ENCODE peak calls at places on chromosome 13, in six cellular contexts. One of them, this sample, is unnamed.

GRCh38 chr13:113820813-113821651 is 42.8 kb downstream of the GAS6 start:
- DNase-seq in H54: peak; percentile 100
- DNase-seq in stomach: no peak
- DNase-seq in left lung: peak; percentile 67
- DNase-seq in activated CD4-positive, alpha-beta T cell treated with anti-CD3 and anti-CD28 coated beads, Interleukin-2, amount 10 ng/mL, durations not matched to agents 7 days and 5 days: no peak
- DNase-seq in stimulated activated CD4-positive, alpha-beta T cell treated with anti-CD3 and anti-CD28 coated beads, Interleukin-2, amount 100 ng/mL, for 48 hours: no peak
- DNase-seq in this sample: no peak

GRCh38 chr13:31797154-31797775 is 57.9 kb downstream of the RXFP2 start:
- DNase-seq in H54: peak; percentile 16
- DNase-seq in stomach: no peak
- DNase-seq in left lung: no peak
- DNase-seq in activated CD4-positive, alpha-beta T cell treated with anti-CD3 and anti-CD28 coated beads, Interleukin-2, amount 10 ng/mL, durations not matched to agents 7 days and 5 days: no peak
- DNase-seq in stimulated activated CD4-positive, alpha-beta T cell treated with anti-CD3 and anti-CD28 coated beads, Interleukin-2, amount 100 ng/mL, for 48 hours: no peak
- DNase-seq in this sample: peak; percentile 35

GRCh38 chr13:99303863-99304521 is 3.2 kb downstream of the GPR183 start:
- DNase-seq in H54: no peak
- DNase-seq in stomach: no peak
- DNase-seq in left lung: peak; percentile 57
- DNase-seq in activated CD4-positive, alpha-beta T cell treated with anti-CD3 and anti-CD28 coated beads, Interleukin-2, amount 10 ng/mL, durations not matched to agents 7 days and 5 days: peak; percentile 58
- DNase-seq in stimulated activated CD4-positive, alpha-beta T cell treated with anti-CD3 and anti-CD28 coated beads, Interleukin-2, amount 100 ng/mL, for 48 hours: no peak
- DNase-seq in this sample: no peak

GRCh38 chr13:74289130-74289529 is 154.9 kb upstream of the KLF12 start:
- DNase-seq in H54: no peak
- DNase-seq in stomach: no peak
- DNase-seq in left lung: no peak
- DNase-seq in activated CD4-positive, alpha-beta T cell treated with anti-CD3 and anti-CD28 coated beads, Interleukin-2, amount 10 ng/mL, durations not matched to agents 7 days and 5 days: no peak
- DNase-seq in stimulated activated CD4-positive, alpha-beta T cell treated with anti-CD3 and anti-CD28 coated beads, Interleukin-2, amount 100 ng/mL, for 48 hours: no peak
- DNase-seq in this sample: no peak

GRCh38 chr13:52011690-52012511 is at the start of gene ALG11:
- DNase-seq in H54: peak; percentile 84
- DNase-seq in stomach: peak; percentile 100
- DNase-seq in left lung: peak; percentile 99
- DNase-seq in activated CD4-positive, alpha-beta T cell treated with anti-CD3 and anti-CD28 coated beads, Interleukin-2, amount 10 ng/mL, durations not matched to agents 7 days and 5 days: peak; percentile 100
- DNase-seq in stimulated activated CD4-positive, alpha-beta T cell treated with anti-CD3 and anti-CD28 coated beads, Interleukin-2, amount 100 ng/mL, for 48 hours: peak; percentile 99
- DNase-seq in this sample: peak; percentile 90

GRCh38 chr13:38350114-38350617 is 515 bp downstream of the UFM1 start:
- DNase-seq in H54: peak; percentile 5
- DNase-seq in stomach: peak; percentile 74
- DNase-seq in left lung: peak; percentile 82
- DNase-seq in activated CD4-positive, alpha-beta T cell treated with anti-CD3 and anti-CD28 coated beads, Interleukin-2, amount 10 ng/mL, durations not matched to agents 7 days and 5 days: peak; percentile 53
- DNase-seq in stimulated activated CD4-positive, alpha-beta T cell treated with anti-CD3 and anti-CD28 coated beads, Interleukin-2, amount 100 ng/mL, for 48 hours: peak; percentile 27
- DNase-seq in this sample: no peak

GRCh38 chr13:110306340-110306959 is 507 bp downstream of the COL4A1 start:
- DNase-seq in H54: no peak
- DNase-seq in stomach: no peak
- DNase-seq in left lung: no peak
- DNase-seq in activated CD4-positive, alpha-beta T cell treated with anti-CD3 and anti-CD28 coated beads, Interleukin-2, amount 10 ng/mL, durations not matched to agents 7 days and 5 days: no peak
- DNase-seq in stimulated activated CD4-positive, alpha-beta T cell treated with anti-CD3 and anti-CD28 coated beads, Interleukin-2, amount 100 ng/mL, for 48 hours: no peak
- DNase-seq in this sample: no peak

GRCh38 chr13:106986033-106986484 is 418.1 kb upstream of the ARGLU1 start:
- DNase-seq in H54: no peak
- DNase-seq in stomach: no peak
- DNase-seq in left lung: no peak
- DNase-seq in activated CD4-positive, alpha-beta T cell treated with anti-CD3 and anti-CD28 coated beads, Interleukin-2, amount 10 ng/mL, durations not matched to agents 7 days and 5 days: no peak
- DNase-seq in stimulated activated CD4-positive, alpha-beta T cell treated with anti-CD3 and anti-CD28 coated beads, Interleukin-2, amount 100 ng/mL, for 48 hours: no peak
- DNase-seq in this sample: peak; percentile 1

GRCh38 chr13:90305796-90306195 is 1041.7 kb upstream of the MIR17HG start:
- DNase-seq in H54: no peak
- DNase-seq in stomach: no peak
- DNase-seq in left lung: no peak
- DNase-seq in activated CD4-positive, alpha-beta T cell treated with anti-CD3 and anti-CD28 coated beads, Interleukin-2, amount 10 ng/mL, durations not matched to agents 7 days and 5 days: no peak
- DNase-seq in stimulated activated CD4-positive, alpha-beta T cell treated with anti-CD3 and anti-CD28 coated beads, Interleukin-2, amount 100 ng/mL, for 48 hours: no peak
- DNase-seq in this sample: no peak

GRCh38 chr13:114002009-114002544 is 28.2 kb upstream of the C13orf46 start:
- DNase-seq in H54: no peak
- DNase-seq in stomach: peak; percentile 60
- DNase-seq in left lung: no peak
- DNase-seq in activated CD4-positive, alpha-beta T cell treated with anti-CD3 and anti-CD28 coated beads, Interleukin-2, amount 10 ng/mL, durations not matched to agents 7 days and 5 days: no peak
- DNase-seq in stimulated activated CD4-positive, alpha-beta T cell treated with anti-CD3 and anti-CD28 coated beads, Interleukin-2, amount 100 ng/mL, for 48 hours: no peak
- DNase-seq in this sample: no peak

GRCh38 chr13:110301606-110302131 is 5.3 kb downstream of the COL4A1 start:
- DNase-seq in H54: no peak
- DNase-seq in stomach: no peak
- DNase-seq in left lung: no peak
- DNase-seq in activated CD4-positive, alpha-beta T cell treated with anti-CD3 and anti-CD28 coated beads, Interleukin-2, amount 10 ng/mL, durations not matched to agents 7 days and 5 days: no peak
- DNase-seq in stimulated activated CD4-positive, alpha-beta T cell treated with anti-CD3 and anti-CD28 coated beads, Interleukin-2, amount 100 ng/mL, for 48 hours: no peak
- DNase-seq in this sample: no peak

GRCh38 chr13:61391426-61391825 is 24.2 kb downstream of the PCDH20 start:
- DNase-seq in H54: no peak
- DNase-seq in stomach: no peak
- DNase-seq in left lung: no peak
- DNase-seq in activated CD4-positive, alpha-beta T cell treated with anti-CD3 and anti-CD28 coated beads, Interleukin-2, amount 10 ng/mL, durations not matched to agents 7 days and 5 days: no peak
- DNase-seq in stimulated activated CD4-positive, alpha-beta T cell treated with anti-CD3 and anti-CD28 coated beads, Interleukin-2, amount 100 ng/mL, for 48 hours: no peak
- DNase-seq in this sample: no peak

GRCh38 chr13:64529874-64530485 is 2700.2 kb downstream of the PCDH9 start:
- DNase-seq in H54: no peak
- DNase-seq in stomach: no peak
- DNase-seq in left lung: no peak
- DNase-seq in activated CD4-positive, alpha-beta T cell treated with anti-CD3 and anti-CD28 coated beads, Interleukin-2, amount 10 ng/mL, durations not matched to agents 7 days and 5 days: no peak
- DNase-seq in stimulated activated CD4-positive, alpha-beta T cell treated with anti-CD3 and anti-CD28 coated beads, Interleukin-2, amount 100 ng/mL, for 48 hours: no peak
- DNase-seq in this sample: no peak

GRCh38 chr13:36975172-36975571 is 24.0 kb downstream of the ALG5 start:
- DNase-seq in H54: no peak
- DNase-seq in stomach: no peak
- DNase-seq in left lung: no peak
- DNase-seq in activated CD4-positive, alpha-beta T cell treated with anti-CD3 and anti-CD28 coated beads, Interleukin-2, amount 10 ng/mL, durations not matched to agents 7 days and 5 days: peak; percentile 16
- DNase-seq in stimulated activated CD4-positive, alpha-beta T cell treated with anti-CD3 and anti-CD28 coated beads, Interleukin-2, amount 100 ng/mL, for 48 hours: no peak
- DNase-seq in this sample: peak; percentile 49

GRCh38 chr13:96052655-96053002 is 572 bp downstream of the UGGT2 start:
- DNase-seq in H54: peak; percentile 30
- DNase-seq in stomach: no peak
- DNase-seq in left lung: no peak
- DNase-seq in activated CD4-positive, alpha-beta T cell treated with anti-CD3 and anti-CD28 coated beads, Interleukin-2, amount 10 ng/mL, durations not matched to agents 7 days and 5 days: no peak
- DNase-seq in stimulated activated CD4-positive, alpha-beta T cell treated with anti-CD3 and anti-CD28 coated beads, Interleukin-2, amount 100 ng/mL, for 48 hours: no peak
- DNase-seq in this sample: peak; percentile 27

GRCh38 chr13:50318887-50319286 is 303.6 kb downstream of the KCNRG start:
- DNase-seq in H54: no peak
- DNase-seq in stomach: no peak
- DNase-seq in left lung: no peak
- DNase-seq in activated CD4-positive, alpha-beta T cell treated with anti-CD3 and anti-CD28 coated beads, Interleukin-2, amount 10 ng/mL, durations not matched to agents 7 days and 5 days: no peak
- DNase-seq in stimulated activated CD4-positive, alpha-beta T cell treated with anti-CD3 and anti-CD28 coated beads, Interleukin-2, amount 100 ng/mL, for 48 hours: no peak
- DNase-seq in this sample: no peak

GRCh38 chr13:28622286-28622685 is 36.6 kb upstream of the POMP start:
- DNase-seq in H54: no peak
- DNase-seq in stomach: peak; percentile 27
- DNase-seq in left lung: peak; percentile 79
- DNase-seq in activated CD4-positive, alpha-beta T cell treated with anti-CD3 and anti-CD28 coated beads, Interleukin-2, amount 10 ng/mL, durations not matched to agents 7 days and 5 days: no peak
- DNase-seq in stimulated activated CD4-positive, alpha-beta T cell treated with anti-CD3 and anti-CD28 coated beads, Interleukin-2, amount 100 ng/mL, for 48 hours: no peak
- DNase-seq in this sample: no peak

GRCh38 chr13:59991395-59991794 is 172.3 kb downstream of the DIAPH3 start:
- DNase-seq in H54: no peak
- DNase-seq in stomach: no peak
- DNase-seq in left lung: no peak
- DNase-seq in activated CD4-positive, alpha-beta T cell treated with anti-CD3 and anti-CD28 coated beads, Interleukin-2, amount 10 ng/mL, durations not matched to agents 7 days and 5 days: no peak
- DNase-seq in stimulated activated CD4-positive, alpha-beta T cell treated with anti-CD3 and anti-CD28 coated beads, Interleukin-2, amount 100 ng/mL, for 48 hours: no peak
- DNase-seq in this sample: no peak

GRCh38 chr13:44734204-44734707 is 158.1 kb upstream of the TSC22D1 start:
- DNase-seq in H54: no peak
- DNase-seq in stomach: peak; percentile 91
- DNase-seq in left lung: peak; percentile 63
- DNase-seq in activated CD4-positive, alpha-beta T cell treated with anti-CD3 and anti-CD28 coated beads, Interleukin-2, amount 10 ng/mL, durations not matched to agents 7 days and 5 days: no peak
- DNase-seq in stimulated activated CD4-positive, alpha-beta T cell treated with anti-CD3 and anti-CD28 coated beads, Interleukin-2, amount 100 ng/mL, for 48 hours: no peak
- DNase-seq in this sample: no peak

GRCh38 chr13:107266657-107267056 is 698.7 kb upstream of the ARGLU1 start:
- DNase-seq in H54: no peak
- DNase-seq in stomach: no peak
- DNase-seq in left lung: no peak
- DNase-seq in activated CD4-positive, alpha-beta T cell treated with anti-CD3 and anti-CD28 coated beads, Interleukin-2, amount 10 ng/mL, durations not matched to agents 7 days and 5 days: no peak
- DNase-seq in stimulated activated CD4-positive, alpha-beta T cell treated with anti-CD3 and anti-CD28 coated beads, Interleukin-2, amount 100 ng/mL, for 48 hours: no peak
- DNase-seq in this sample: no peak

GRCh38 chr13:83450586-83450985 is 431.7 kb downstream of the SLITRK1 start:
- DNase-seq in H54: no peak
- DNase-seq in stomach: no peak
- DNase-seq in left lung: no peak
- DNase-seq in activated CD4-positive, alpha-beta T cell treated with anti-CD3 and anti-CD28 coated beads, Interleukin-2, amount 10 ng/mL, durations not matched to agents 7 days and 5 days: no peak
- DNase-seq in stimulated activated CD4-positive, alpha-beta T cell treated with anti-CD3 and anti-CD28 coated beads, Interleukin-2, amount 100 ng/mL, for 48 hours: no peak
- DNase-seq in this sample: no peak

GRCh38 chr13:100525453-100526298 is 62.9 kb downstream of the GGACT start:
- DNase-seq in H54: no peak
- DNase-seq in stomach: no peak
- DNase-seq in left lung: no peak
- DNase-seq in activated CD4-positive, alpha-beta T cell treated with anti-CD3 and anti-CD28 coated beads, Interleukin-2, amount 10 ng/mL, durations not matched to agents 7 days and 5 days: no peak
- DNase-seq in stimulated activated CD4-positive, alpha-beta T cell treated with anti-CD3 and anti-CD28 coated beads, Interleukin-2, amount 100 ng/mL, for 48 hours: no peak
- DNase-seq in this sample: no peak

GRCh38 chr13:110200276-110200675 is 106.7 kb downstream of the COL4A1 start:
- DNase-seq in H54: no peak
- DNase-seq in stomach: no peak
- DNase-seq in left lung: no peak
- DNase-seq in activated CD4-positive, alpha-beta T cell treated with anti-CD3 and anti-CD28 coated beads, Interleukin-2, amount 10 ng/mL, durations not matched to agents 7 days and 5 days: no peak
- DNase-seq in stimulated activated CD4-positive, alpha-beta T cell treated with anti-CD3 and anti-CD28 coated beads, Interleukin-2, amount 100 ng/mL, for 48 hours: no peak
- DNase-seq in this sample: no peak

GRCh38 chr13:51156666-51157065 is 45.6 kb upstream of the C13orf42 start:
- DNase-seq in H54: no peak
- DNase-seq in stomach: no peak
- DNase-seq in left lung: no peak
- DNase-seq in activated CD4-positive, alpha-beta T cell treated with anti-CD3 and anti-CD28 coated beads, Interleukin-2, amount 10 ng/mL, durations not matched to agents 7 days and 5 days: no peak
- DNase-seq in stimulated activated CD4-positive, alpha-beta T cell treated with anti-CD3 and anti-CD28 coated beads, Interleukin-2, amount 100 ng/mL, for 48 hours: no peak
- DNase-seq in this sample: no peak

GRCh38 chr13:73767191-73767741 is 366.9 kb downstream of the KLF12 start:
- DNase-seq in H54: no peak
- DNase-seq in stomach: no peak
- DNase-seq in left lung: no peak
- DNase-seq in activated CD4-positive, alpha-beta T cell treated with anti-CD3 and anti-CD28 coated beads, Interleukin-2, amount 10 ng/mL, durations not matched to agents 7 days and 5 days: no peak
- DNase-seq in stimulated activated CD4-positive, alpha-beta T cell treated with anti-CD3 and anti-CD28 coated beads, Interleukin-2, amount 100 ng/mL, for 48 hours: no peak
- DNase-seq in this sample: no peak

GRCh38 chr13:69690999-69691398 is 416.6 kb upstream of the ATXN8OS start:
- DNase-seq in H54: no peak
- DNase-seq in stomach: no peak
- DNase-seq in left lung: no peak
- DNase-seq in activated CD4-positive, alpha-beta T cell treated with anti-CD3 and anti-CD28 coated beads, Interleukin-2, amount 10 ng/mL, durations not matched to agents 7 days and 5 days: no peak
- DNase-seq in stimulated activated CD4-positive, alpha-beta T cell treated with anti-CD3 and anti-CD28 coated beads, Interleukin-2, amount 100 ng/mL, for 48 hours: no peak
- DNase-seq in this sample: no peak

GRCh38 chr13:64928704-64929499 is 2301.2 kb downstream of the PCDH9 start:
- DNase-seq in H54: peak; percentile 2
- DNase-seq in stomach: no peak
- DNase-seq in left lung: no peak
- DNase-seq in activated CD4-positive, alpha-beta T cell treated with anti-CD3 and anti-CD28 coated beads, Interleukin-2, amount 10 ng/mL, durations not matched to agents 7 days and 5 days: no peak
- DNase-seq in stimulated activated CD4-positive, alpha-beta T cell treated with anti-CD3 and anti-CD28 coated beads, Interleukin-2, amount 100 ng/mL, for 48 hours: no peak
- DNase-seq in this sample: no peak

GRCh38 chr13:43133792-43134191 is 110.4 kb downstream of the DNAJC15 start:
- DNase-seq in H54: no peak
- DNase-seq in stomach: no peak
- DNase-seq in left lung: no peak
- DNase-seq in activated CD4-positive, alpha-beta T cell treated with anti-CD3 and anti-CD28 coated beads, Interleukin-2, amount 10 ng/mL, durations not matched to agents 7 days and 5 days: no peak
- DNase-seq in stimulated activated CD4-positive, alpha-beta T cell treated with anti-CD3 and anti-CD28 coated beads, Interleukin-2, amount 100 ng/mL, for 48 hours: no peak
- DNase-seq in this sample: no peak

GRCh38 chr13:50122465-50122864 is 107.2 kb downstream of the KCNRG start:
- DNase-seq in H54: no peak
- DNase-seq in stomach: no peak
- DNase-seq in left lung: no peak
- DNase-seq in activated CD4-positive, alpha-beta T cell treated with anti-CD3 and anti-CD28 coated beads, Interleukin-2, amount 10 ng/mL, durations not matched to agents 7 days and 5 days: no peak
- DNase-seq in stimulated activated CD4-positive, alpha-beta T cell treated with anti-CD3 and anti-CD28 coated beads, Interleukin-2, amount 100 ng/mL, for 48 hours: no peak
- DNase-seq in this sample: no peak